ENCODE peak calls at places on chromosome 2, in ten cellular contexts. M is cardiac muscle cell, Y is body of pancreas, A is Peyer's patch, F is fibroblast of lung, E is brain microvascular endothelial cell, V is ovary, C is heart left ventricle, T is uterus, G is neural progenitor cell. O is an unnamed sample.
A peak's percentile ranks its signal among the peaks of the same experiment; 100 is the strongest.

GRCh38 chr2:112144966-112145365 is 6.8 kb downstream of the FBLN7 start:
- DNase-seq in Y (no peak), A (no peak), V (no peak), C (no peak), F (no peak), M (no peak), G (no peak), T (no peak), E (no peak), O (no peak)

GRCh38 chr2:121248766-121249343 is 36.1 kb downstream of the TFCP2L1 start:
- DNase-seq in F (no peak), G (no peak), A (no peak), E (no peak), T (no peak), Y (no peak), V (no peak), M (no peak), C (no peak), O (no peak)

GRCh38 chr2:113114996-113115395 is 12.4 kb upstream of the IL1RN start:
- DNase-seq in Y (no peak), T (no peak), G (no peak), F (no peak), C (no peak), M (no peak), E (no peak), A (no peak), V (no peak), O (no peak)

GRCh38 chr2:60932954-60933353 is 51.6 kb downstream of the REL start:
- DNase-seq in T (no peak), A (no peak), F (no peak), C (no peak), M (no peak), Y (no peak), G (no peak), V (no peak), E (no peak), O (no peak)

GRCh38 chr2:99442837-99443236 is 47.0 kb downstream of the REV1 start:
- DNase-seq in C (no peak), M (peak; percentile 23), G (peak; percentile 7), T (no peak), Y (no peak), V (no peak), F (no peak), E (no peak), A (no peak), O (no peak)

GRCh38 chr2:227864161-227864756 is 7.2 kb upstream of the DAW1 start:
- DNase-seq in V (no peak), T (no peak), G (no peak), E (peak; percentile 64), M (no peak), F (peak; percentile 56), Y (no peak), A (no peak), C (no peak), O (no peak)

GRCh38 chr2:225122582-225123486 is 80.6 kb upstream of the DOCK10 start:
- DNase-seq in V (no peak), F (no peak), C (no peak), E (peak; percentile 37), M (peak; percentile 6), G (peak; percentile 7), T (no peak), Y (no peak), A (peak; percentile 51), O (no peak)

GRCh38 chr2:20351555-20352229 is 1.0 kb upstream of the PUM2 start:
- DNase-seq in G (no peak), M (peak; percentile 6), A (no peak), T (no peak), V (no peak), Y (peak; percentile 66), F (no peak), C (no peak), E (no peak), O (no peak)

GRCh38 chr2:122543815-122544214 is 788.4 kb downstream of the TSN start:
- DNase-seq in F (peak; percentile 9), G (no peak), E (peak; percentile 78), C (no peak), T (no peak), A (no peak), M (no peak), V (no peak), Y (no peak), O (no peak)

GRCh38 chr2:232362174-232362913 is 16.2 kb upstream of the ALPP start:
- DNase-seq in T (no peak), G (no peak), A (no peak), F (no peak), Y (no peak), M (no peak), E (no peak), V (no peak), C (no peak), O (no peak)

GRCh38 chr2:102386867-102387541 is 31.4 kb downstream of the IL18R1 start:
- DNase-seq in G (no peak), V (no peak), A (no peak), M (no peak), F (no peak), T (no peak), E (no peak), C (no peak), Y (no peak), O (no peak)

GRCh38 chr2:97995734-97996624 is at the start of gene TMEM131:
- DNase-seq in E (peak; percentile 92), V (peak; percentile 92), C (peak; percentile 95), Y (peak; percentile 94), A (peak; percentile 97), T (peak; percentile 95), M (peak; percentile 93), F (peak; percentile 95), G (peak; percentile 95), O (peak; percentile 75)

GRCh38 chr2:232898592-232899541 is 28.8 kb downstream of the SNORC start:
- DNase-seq in C (no peak), T (no peak), M (peak; percentile 20), G (no peak), E (peak; percentile 68), V (no peak), Y (no peak), A (no peak), F (peak; percentile 57), O (peak; percentile 8)

GRCh38 chr2:162768646-162769045 is 69.9 kb downstream of the KCNH7 start:
- DNase-seq in F (no peak), M (peak; percentile 6), E (no peak), Y (peak; percentile 48), G (peak; percentile 73), V (no peak), C (no peak), A (no peak), T (no peak), O (no peak)

GRCh38 chr2:217979151-217979811 is 23.5 kb downstream of the TNS1 start:
- DNase-seq in F (peak; percentile 59), C (no peak), V (no peak), T (peak; percentile 33), G (peak; percentile 60), E (peak; percentile 33), Y (no peak), M (no peak), A (peak; percentile 40), O (no peak)

GRCh38 chr2:217978536-217979150 is 24.2 kb downstream of the TNS1 start:
- DNase-seq in V (peak; percentile 71), G (peak; percentile 50), C (no peak), M (peak; percentile 56), E (no peak), Y (no peak), A (peak; percentile 43), F (peak; percentile 45), T (peak; percentile 56), O (no peak)

GRCh38 chr2:217980036-217980435 is 22.8 kb downstream of the TNS1 start:
- DNase-seq in A (peak; percentile 54), T (peak; percentile 63), C (no peak), M (no peak), Y (no peak), F (no peak), E (no peak), G (no peak), V (peak; percentile 62), O (no peak)

GRCh38 chr2:217976301-217976700 is 26.5 kb downstream of the TNS1 start:
- DNase-seq in E (no peak), V (no peak), G (no peak), C (no peak), T (peak; percentile 9), F (no peak), A (no peak), M (no peak), Y (no peak), O (no peak)

DNA sequence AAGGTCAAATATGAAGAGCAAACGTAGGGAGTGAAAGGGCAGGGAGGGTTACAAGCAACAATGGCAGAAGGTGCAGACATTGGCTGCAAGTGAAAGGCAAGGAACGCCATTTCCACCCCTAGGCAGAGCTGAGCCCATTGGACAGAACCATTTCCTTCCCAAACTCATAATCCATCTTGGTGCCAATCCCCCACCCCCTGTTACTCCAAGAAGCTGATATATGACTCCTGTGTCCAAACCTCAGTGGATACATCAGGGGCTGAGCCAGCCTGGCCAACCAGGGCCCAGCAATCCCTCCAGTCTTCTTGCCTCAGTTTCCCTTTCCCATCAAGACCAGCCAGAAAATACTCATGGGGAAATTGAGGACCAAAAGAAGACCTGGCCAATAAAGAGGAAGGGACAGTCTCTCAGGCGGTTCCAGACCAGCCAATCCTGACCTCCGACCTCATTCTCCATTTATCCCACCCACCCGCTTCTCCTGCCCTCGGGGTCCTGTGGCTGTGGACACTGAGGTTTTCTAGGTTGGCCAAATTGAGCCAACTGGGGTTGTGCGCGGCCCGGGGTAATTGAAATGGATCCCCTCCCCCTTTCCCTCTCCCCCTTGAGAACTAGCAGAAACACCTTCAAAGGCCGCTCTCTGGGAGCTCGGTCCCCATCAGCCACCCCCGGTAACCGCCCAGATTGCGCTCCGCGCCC is 24.8 kb downstream of the TNS1 start:
- DNase-seq in A (peak; percentile 10), G (no peak), M (no peak), F (no peak), T (no peak), Y (no peak), E (no peak), C (no peak), V (no peak), O (no peak)
- H3K4me3 ChIP-seq in A (peak overlapping the region; percentile 24), G (peak overlapping the region; percentile 57), M (peak overlapping the region; percentile 40), F (peak overlapping the region; percentile 2), T (peak overlapping the region; percentile 64), Y (no peak overlapping the region), E (peak overlapping the region; percentile 54), C (peak overlapping the region; percentile 54), V (peak overlapping the region; percentile 61), O (no peak overlapping the region)

GRCh38 chr2:218980800-218981389 is 4.1 kb downstream of the FEV start:
- DNase-seq in G (no peak), A (no peak), V (no peak), C (no peak), T (no peak), F (no peak), E (no peak), Y (no peak), M (no peak), O (no peak)
- H3K27me3 ChIP-seq in G (peaks cover 100% of the 10 kb centered on the region), A (peaks cover 56% of the 10 kb centered on the region), V (no peaks in the 10 kb centered on the region), C (peaks cover 76% of the 10 kb centered on the region), T (peaks cover 58% of the 10 kb centered on the region), F (peaks cover 49% of the 10 kb centered on the region), E (peaks cover 55% of the 10 kb centered on the region), Y (no peaks in the 10 kb centered on the region), M (peaks cover 100% of the 10 kb centered on the region), O (peaks cover 70% of the 10 kb centered on the region)

GRCh38 chr2:240149943-240150784 is 9.7 kb upstream of the OTOS start:
- DNase-seq in T (no peak), F (peak; percentile 12), E (peak; percentile 15), V (no peak), G (peak; percentile 78), Y (peak; percentile 42), C (no peak), M (peak; percentile 12), A (no peak), O (no peak)
- H3K4me3 ChIP-seq in T (no peak overlapping the region), F (no peak overlapping the region), E (no peak overlapping the region), V (no peak overlapping the region), G (no peak overlapping the region), Y (no peak overlapping the region), C (no peak overlapping the region), M (no peak overlapping the region), A (no peak overlapping the region), O (no peak overlapping the region)

GRCh38 chr2:236172238-236172865 is 4.2 kb upstream of the GBX2 start:
- DNase-seq in A (no peak), V (no peak), F (no peak), C (no peak), Y (no peak), E (no peak), G (peak; percentile 51), T (no peak), M (no peak), O (no peak)
- H3K27me3 ChIP-seq in A (peaks cover 78% of the 10 kb centered on the region), V (peaks cover 5% of the 10 kb centered on the region), F (peaks cover 70% of the 10 kb centered on the region), C (peaks cover 99% of the 10 kb centered on the region), Y (peaks cover 2% of the 10 kb centered on the region), E (peaks cover 36% of the 10 kb centered on the region), G (peaks cover 100% of the 10 kb centered on the region), T (peaks cover 85% of the 10 kb centered on the region), M (peaks cover 100% of the 10 kb centered on the region), O (peaks cover 87% of the 10 kb centered on the region)

O was measured in AG04450.